ENCODE peak calls at places on chromosomes 16 and 17, in nine cellular contexts. One of them, this sample, is unnamed.

GRCh38 chr17:14321980-14322776 is 21.3 kb downstream of the HS3ST3B1 start:
- ATAC-seq in DND-41: no peak
- ATAC-seq in CD8-positive, alpha-beta T cell: no peak
- ATAC-seq in A549: no peak
- ATAC-seq in upper lobe of right lung: no peak
- ATAC-seq in HCT116: no peak
- ATAC-seq in GM23338: no peak
- ATAC-seq in thoracic aorta: no peak
- ATAC-seq in psoas muscle: no peak
- ATAC-seq in this sample: no peak

GRCh38 chr16:64983983-64984382 is 137.9 kb downstream of the CDH11 start:
- ATAC-seq in DND-41: no peak
- ATAC-seq in CD8-positive, alpha-beta T cell: no peak
- ATAC-seq in A549: peak
- ATAC-seq in upper lobe of right lung: peak
- ATAC-seq in HCT116: no peak
- ATAC-seq in GM23338: peak
- ATAC-seq in thoracic aorta: peak
- ATAC-seq in psoas muscle: peak
- ATAC-seq in this sample: no peak

GRCh38 chr17:77140878-77141767 is at the start of gene SEC14L1:
- ATAC-seq in DND-41: peak
- ATAC-seq in CD8-positive, alpha-beta T cell: no peak
- ATAC-seq in A549: peak
- ATAC-seq in upper lobe of right lung: no peak
- ATAC-seq in HCT116: peak
- ATAC-seq in GM23338: peak
- ATAC-seq in thoracic aorta: no peak
- ATAC-seq in psoas muscle: peak
- ATAC-seq in this sample: no peak

GRCh38 chr16:54438469-54438868 is 151.9 kb upstream of the IRX3 start:
- ATAC-seq in DND-41: no peak
- ATAC-seq in CD8-positive, alpha-beta T cell: no peak
- ATAC-seq in A549: no peak
- ATAC-seq in upper lobe of right lung: no peak
- ATAC-seq in HCT116: no peak
- ATAC-seq in GM23338: no peak
- ATAC-seq in thoracic aorta: no peak
- ATAC-seq in psoas muscle: no peak
- ATAC-seq in this sample: no peak

GRCh38 chr17:65283704-65284103 is 146.5 kb downstream of the RGS9 start:
- ATAC-seq in DND-41: no peak
- ATAC-seq in CD8-positive, alpha-beta T cell: no peak
- ATAC-seq in A549: no peak
- ATAC-seq in upper lobe of right lung: no peak
- ATAC-seq in HCT116: no peak
- ATAC-seq in GM23338: no peak
- ATAC-seq in thoracic aorta: peak
- ATAC-seq in psoas muscle: no peak
- ATAC-seq in this sample: no peak

GRCh38 chr16:17408955-17409441 is 61.8 kb downstream of the XYLT1 start:
- ATAC-seq in DND-41: no peak
- ATAC-seq in CD8-positive, alpha-beta T cell: no peak
- ATAC-seq in A549: no peak
- ATAC-seq in upper lobe of right lung: no peak
- ATAC-seq in HCT116: no peak
- ATAC-seq in GM23338: no peak
- ATAC-seq in thoracic aorta: no peak
- ATAC-seq in psoas muscle: no peak
- ATAC-seq in this sample: no peak

GRCh38 chr16:51057969-51058337 is 93.1 kb downstream of the SALL1 start:
- ATAC-seq in DND-41: no peak
- ATAC-seq in CD8-positive, alpha-beta T cell: no peak
- ATAC-seq in A549: no peak
- ATAC-seq in upper lobe of right lung: no peak
- ATAC-seq in HCT116: no peak
- ATAC-seq in GM23338: no peak
- ATAC-seq in thoracic aorta: no peak
- ATAC-seq in psoas muscle: no peak
- ATAC-seq in this sample: no peak

GRCh38 chr17:58028591-58028990 is 21.5 kb upstream of the SRSF1 start:
- ATAC-seq in DND-41: no peak
- ATAC-seq in CD8-positive, alpha-beta T cell: no peak
- ATAC-seq in A549: no peak
- ATAC-seq in upper lobe of right lung: no peak
- ATAC-seq in HCT116: peak
- ATAC-seq in GM23338: no peak
- ATAC-seq in thoracic aorta: no peak
- ATAC-seq in psoas muscle: no peak
- ATAC-seq in this sample: no peak

GRCh38 chr17:67467500-67468481 is 90.7 kb downstream of the PITPNC1 start:
- ATAC-seq in DND-41: peak
- ATAC-seq in CD8-positive, alpha-beta T cell: no peak
- ATAC-seq in A549: no peak
- ATAC-seq in upper lobe of right lung: no peak
- ATAC-seq in HCT116: no peak
- ATAC-seq in GM23338: no peak
- ATAC-seq in thoracic aorta: no peak
- ATAC-seq in psoas muscle: no peak
- ATAC-seq in this sample: no peak

GRCh38 chr17:60908324-60908723 is 230.7 kb downstream of the BCAS3 start:
- ATAC-seq in DND-41: no peak
- ATAC-seq in CD8-positive, alpha-beta T cell: no peak
- ATAC-seq in A549: no peak
- ATAC-seq in upper lobe of right lung: no peak
- ATAC-seq in HCT116: no peak
- ATAC-seq in GM23338: peak
- ATAC-seq in thoracic aorta: no peak
- ATAC-seq in psoas muscle: no peak
- ATAC-seq in this sample: no peak

GRCh38 chr17:39737761-39738567 is at the start of gene GRB7:
- ATAC-seq in DND-41: no peak
- ATAC-seq in CD8-positive, alpha-beta T cell: no peak
- ATAC-seq in A549: peak
- ATAC-seq in upper lobe of right lung: peak
- ATAC-seq in HCT116: peak
- ATAC-seq in GM23338: peak
- ATAC-seq in thoracic aorta: no peak
- ATAC-seq in psoas muscle: peak
- ATAC-seq in this sample: no peak

GRCh38 chr16:58212824-58213655 is 15.1 kb upstream of the CSNK2A2 start:
- ATAC-seq in DND-41: no peak
- ATAC-seq in CD8-positive, alpha-beta T cell: no peak
- ATAC-seq in A549: no peak
- ATAC-seq in upper lobe of right lung: peak
- ATAC-seq in HCT116: no peak
- ATAC-seq in GM23338: no peak
- ATAC-seq in thoracic aorta: no peak
- ATAC-seq in psoas muscle: no peak
- ATAC-seq in this sample: no peak

GRCh38 chr17:78563189-78564145 is 13.7 kb downstream of the DNAH17 start:
- ATAC-seq in DND-41: no peak
- ATAC-seq in CD8-positive, alpha-beta T cell: no peak
- ATAC-seq in A549: no peak
- ATAC-seq in upper lobe of right lung: no peak
- ATAC-seq in HCT116: no peak
- ATAC-seq in GM23338: no peak
- ATAC-seq in thoracic aorta: no peak
- ATAC-seq in psoas muscle: no peak
- ATAC-seq in this sample: peak

GRCh38 chr16:12961621-12962020 is 60.2 kb downstream of the SHISA9 start:
- ATAC-seq in DND-41: no peak
- ATAC-seq in CD8-positive, alpha-beta T cell: no peak
- ATAC-seq in A549: no peak
- ATAC-seq in upper lobe of right lung: no peak
- ATAC-seq in HCT116: no peak
- ATAC-seq in GM23338: no peak
- ATAC-seq in thoracic aorta: no peak
- ATAC-seq in psoas muscle: no peak
- ATAC-seq in this sample: no peak

GRCh38 chr17:76292567-76292966 is 15.5 kb downstream of the QRICH2 start:
- ATAC-seq in DND-41: no peak
- ATAC-seq in CD8-positive, alpha-beta T cell: no peak
- ATAC-seq in A549: no peak
- ATAC-seq in upper lobe of right lung: peak
- ATAC-seq in HCT116: no peak
- ATAC-seq in GM23338: no peak
- ATAC-seq in thoracic aorta: no peak
- ATAC-seq in psoas muscle: no peak
- ATAC-seq in this sample: no peak

GRCh38 chr17:8222380-8222629 is 11.9 kb upstream of the AURKB start:
- ATAC-seq in DND-41: no peak
- ATAC-seq in CD8-positive, alpha-beta T cell: peak
- ATAC-seq in A549: no peak
- ATAC-seq in upper lobe of right lung: peak
- ATAC-seq in HCT116: no peak
- ATAC-seq in GM23338: peak
- ATAC-seq in thoracic aorta: no peak
- ATAC-seq in psoas muscle: peak
- ATAC-seq in this sample: no peak

GRCh38 chr17:36030949-36031348 is 13.2 kb upstream of the CCL23 start:
- ATAC-seq in DND-41: no peak
- ATAC-seq in CD8-positive, alpha-beta T cell: no peak
- ATAC-seq in A549: no peak
- ATAC-seq in upper lobe of right lung: no peak
- ATAC-seq in HCT116: no peak
- ATAC-seq in GM23338: no peak
- ATAC-seq in thoracic aorta: no peak
- ATAC-seq in psoas muscle: no peak
- ATAC-seq in this sample: no peak

GRCh38 chr17:12431188-12431587 is 234.5 kb upstream of the MYOCD start:
- ATAC-seq in DND-41: no peak
- ATAC-seq in CD8-positive, alpha-beta T cell: no peak
- ATAC-seq in A549: no peak
- ATAC-seq in upper lobe of right lung: no peak
- ATAC-seq in HCT116: no peak
- ATAC-seq in GM23338: no peak
- ATAC-seq in thoracic aorta: no peak
- ATAC-seq in psoas muscle: no peak
- ATAC-seq in this sample: no peak

GRCh38 chr16:70685938-70686375 is at the start of gene MTSS2:
- ATAC-seq in DND-41: peak
- ATAC-seq in CD8-positive, alpha-beta T cell: peak
- ATAC-seq in A549: peak
- ATAC-seq in upper lobe of right lung: peak
- ATAC-seq in HCT116: peak
- ATAC-seq in GM23338: peak
- ATAC-seq in thoracic aorta: peak
- ATAC-seq in psoas muscle: peak
- ATAC-seq in this sample: peak

GRCh38 chr16:50169555-50170096 is 16.5 kb downstream of the TENT4B start:
- ATAC-seq in DND-41: no peak
- ATAC-seq in CD8-positive, alpha-beta T cell: no peak
- ATAC-seq in A549: no peak
- ATAC-seq in upper lobe of right lung: peak
- ATAC-seq in HCT116: no peak
- ATAC-seq in GM23338: no peak
- ATAC-seq in thoracic aorta: no peak
- ATAC-seq in psoas muscle: no peak
- ATAC-seq in this sample: no peak

GRCh38 chr17:4501295-4501949 is 2.7 kb downstream of the SPNS2 start:
- ATAC-seq in DND-41: no peak
- ATAC-seq in CD8-positive, alpha-beta T cell: no peak
- ATAC-seq in A549: no peak
- ATAC-seq in upper lobe of right lung: peak
- ATAC-seq in HCT116: no peak
- ATAC-seq in GM23338: no peak
- ATAC-seq in thoracic aorta: no peak
- ATAC-seq in psoas muscle: no peak
- ATAC-seq in this sample: no peak
- H3K27ac ChIP-seq in DND-41: no peak
- H3K27ac ChIP-seq in CD8-positive, alpha-beta T cell: no peak
- H3K27ac ChIP-seq in A549: no peak
- H3K27ac ChIP-seq in upper lobe of right lung: peak
- H3K27ac ChIP-seq in HCT116: no peak
- H3K27ac ChIP-seq in GM23338: no peak
- H3K27ac ChIP-seq in thoracic aorta: no peak
- H3K27ac ChIP-seq in psoas muscle: no peak
- H3K27ac ChIP-seq in this sample: no peak

DNA sequence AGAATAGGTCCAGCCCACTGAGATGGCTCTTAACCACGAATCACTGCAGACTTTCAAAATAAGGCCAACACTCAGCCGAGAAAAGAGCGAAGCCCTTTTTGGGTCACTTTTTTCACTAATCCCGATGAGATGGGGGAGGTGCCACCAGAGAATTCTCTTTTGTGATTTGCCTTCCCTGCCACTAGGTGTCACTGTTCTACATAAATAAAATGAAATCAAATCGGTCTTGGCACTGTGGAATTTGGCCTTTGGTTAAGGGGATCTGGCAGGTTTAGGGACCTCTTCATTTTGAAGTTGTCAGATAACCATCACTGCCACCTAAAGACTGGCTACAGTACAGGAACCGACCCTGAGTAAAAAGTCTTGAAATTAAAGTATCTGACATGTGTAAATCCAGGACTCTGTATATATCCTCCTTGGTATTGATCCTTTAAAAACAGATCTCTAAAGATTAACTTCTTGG is 147.0 kb downstream of the HS3ST4 start:
- ATAC-seq in DND-41: peak
- ATAC-seq in CD8-positive, alpha-beta T cell: no peak
- ATAC-seq in A549: peak
- ATAC-seq in upper lobe of right lung: peak
- ATAC-seq in HCT116: peak
- ATAC-seq in GM23338: peak
- ATAC-seq in thoracic aorta: no peak
- ATAC-seq in psoas muscle: no peak
- ATAC-seq in this sample: no peak
- H3K4me3 ChIP-seq in DND-41: no peak
- H3K4me3 ChIP-seq in CD8-positive, alpha-beta T cell: no peak
- H3K4me3 ChIP-seq in A549: no peak
- H3K4me3 ChIP-seq in upper lobe of right lung: no peak
- H3K4me3 ChIP-seq in HCT116: no peak
- H3K4me3 ChIP-seq in GM23338: peak
- H3K4me3 ChIP-seq in thoracic aorta: no peak
- H3K4me3 ChIP-seq in psoas muscle: no peak
- H3K4me3 ChIP-seq in this sample: no peak

GRCh38 chr16:81645303-81645702 is 133.8 kb upstream of the PLCG2 start:
- ATAC-seq in DND-41: no peak
- ATAC-seq in CD8-positive, alpha-beta T cell: no peak
- ATAC-seq in A549: peak
- ATAC-seq in upper lobe of right lung: peak
- ATAC-seq in HCT116: no peak
- ATAC-seq in GM23338: no peak
- ATAC-seq in thoracic aorta: no peak
- ATAC-seq in psoas muscle: no peak
- ATAC-seq in this sample: peak
- H3K27ac ChIP-seq in DND-41: no peak
- H3K27ac ChIP-seq in CD8-positive, alpha-beta T cell: no peak
- H3K27ac ChIP-seq in A549: peak
- H3K27ac ChIP-seq in upper lobe of right lung: no peak
- H3K27ac ChIP-seq in HCT116: no peak
- H3K27ac ChIP-seq in GM23338: no peak
- H3K27ac ChIP-seq in thoracic aorta: no peak
- H3K27ac ChIP-seq in psoas muscle: no peak
- H3K27ac ChIP-seq in this sample: peak

GRCh38 chr16:84594725-84595038 is 23.2 kb downstream of the COTL1 start:
- ATAC-seq in DND-41: no peak
- ATAC-seq in CD8-positive, alpha-beta T cell: peak
- ATAC-seq in A549: peak
- ATAC-seq in upper lobe of right lung: no peak
- ATAC-seq in HCT116: no peak
- ATAC-seq in GM23338: peak
- ATAC-seq in thoracic aorta: no peak
- ATAC-seq in psoas muscle: no peak
- ATAC-seq in this sample: no peak
- H3K4me3 ChIP-seq in DND-41: no peak
- H3K4me3 ChIP-seq in CD8-positive, alpha-beta T cell: peak
- H3K4me3 ChIP-seq in A549: no peak
- H3K4me3 ChIP-seq in upper lobe of right lung: peak
- H3K4me3 ChIP-seq in HCT116: no peak
- H3K4me3 ChIP-seq in GM23338: no peak
- H3K4me3 ChIP-seq in thoracic aorta: no peak
- H3K4me3 ChIP-seq in psoas muscle: no peak
- H3K4me3 ChIP-seq in this sample: no peak

GRCh38 chr16:4110065-4110464 is 6.2 kb downstream of the ADCY9 start:
- ATAC-seq in DND-41: no peak
- ATAC-seq in CD8-positive, alpha-beta T cell: no peak
- ATAC-seq in A549: peak
- ATAC-seq in upper lobe of right lung: peak
- ATAC-seq in HCT116: no peak
- ATAC-seq in GM23338: no peak
- ATAC-seq in thoracic aorta: no peak
- ATAC-seq in psoas muscle: no peak
- ATAC-seq in this sample: no peak
- H3K27ac ChIP-seq in DND-41: no peak
- H3K27ac ChIP-seq in CD8-positive, alpha-beta T cell: no peak
- H3K27ac ChIP-seq in A549: peak
- H3K27ac ChIP-seq in upper lobe of right lung: peak
- H3K27ac ChIP-seq in HCT116: no peak
- H3K27ac ChIP-seq in GM23338: no peak
- H3K27ac ChIP-seq in thoracic aorta: no peak
- H3K27ac ChIP-seq in psoas muscle: peak
- H3K27ac ChIP-seq in this sample: no peak

This sample was measured in gastroesophageal sphincter.